ENCODE peak calls at places on chromosomes 4 and X, in four cellular contexts. One of them, this sample, is unnamed.

GRCh38 chr4:156378053-156378665 is 424.5 kb upstream of the CTSO start:
- DNase-seq in AG08395: no peak
- DNase-seq in astrocyte of the spinal cord: peak
- DNase-seq in Panc1: no peak
- DNase-seq in this sample: no peak

GRCh38 chr4:152448038-152448437 is 87.9 kb downstream of the FBXW7 start:
- DNase-seq in AG08395: no peak
- DNase-seq in astrocyte of the spinal cord: no peak
- DNase-seq in Panc1: no peak
- DNase-seq in this sample: no peak

GRCh38 chr4:40190465-40190864 is 6.4 kb upstream of the RHOH start:
- DNase-seq in Panc1: no peak
- DNase-seq in astrocyte of the spinal cord: no peak
- DNase-seq in AG08395: no peak
- DNase-seq in this sample: no peak

GRCh38 chr4:156773648-156774357 is 197.8 kb downstream of the PDGFC start:
- DNase-seq in AG08395: peak
- DNase-seq in Panc1: no peak
- DNase-seq in astrocyte of the spinal cord: no peak
- DNase-seq in this sample: no peak

GRCh38 chr4:140884431-140885058 is 128.4 kb upstream of the TBC1D9 start:
- DNase-seq in AG08395: peak
- DNase-seq in Panc1: peak
- DNase-seq in astrocyte of the spinal cord: peak
- DNase-seq in this sample: no peak

GRCh38 chr4:82213485-82214162 is 160.2 kb downstream of the HNRNPD start:
- DNase-seq in astrocyte of the spinal cord: no peak
- DNase-seq in Panc1: no peak
- DNase-seq in AG08395: no peak
- DNase-seq in this sample: no peak

GRCh38 chrX:113400193-113400704 is 559.6 kb upstream of the AMOT start:
- DNase-seq in AG08395: no peak
- DNase-seq in astrocyte of the spinal cord: peak
- DNase-seq in Panc1: peak
- DNase-seq in this sample: no peak

GRCh38 chr4:65370709-65371108 is 299.6 kb downstream of the EPHA5 start:
- DNase-seq in AG08395: no peak
- DNase-seq in astrocyte of the spinal cord: no peak
- DNase-seq in Panc1: no peak
- DNase-seq in this sample: no peak

GRCh38 chr4:121266982-121267381 is 102.9 kb upstream of the TNIP3 start:
- DNase-seq in Panc1: no peak
- DNase-seq in astrocyte of the spinal cord: no peak
- DNase-seq in AG08395: no peak
- DNase-seq in this sample: no peak

GRCh38 chr4:41935652-41936021 is 408 bp downstream of the TMEM33 start:
- DNase-seq in Panc1: no peak
- DNase-seq in AG08395: peak
- DNase-seq in astrocyte of the spinal cord: no peak
- DNase-seq in this sample: peak

GRCh38 chr4:184104419-184105101 is 113.1 kb downstream of the ENPP6 start:
- DNase-seq in Panc1: no peak
- DNase-seq in astrocyte of the spinal cord: no peak
- DNase-seq in AG08395: no peak
- DNase-seq in this sample: no peak

GRCh38 chr4:107740950-107741701 is 21.1 kb upstream of the PAPSS1 start:
- DNase-seq in astrocyte of the spinal cord: peak
- DNase-seq in Panc1: no peak
- DNase-seq in AG08395: peak
- DNase-seq in this sample: no peak

GRCh38 chr4:76504613-76505465 is 69.8 kb downstream of the SHROOM3 start:
- DNase-seq in Panc1: no peak
- DNase-seq in AG08395: peak
- DNase-seq in astrocyte of the spinal cord: peak
- DNase-seq in this sample: no peak

This sample was measured in activated T-cell treated with anti-CD3 and anti-CD28 coated beads for 48 hours.